ENCODE peak calls at places on chromosome 13, in four cellular contexts. K is H9; W is activated naive CD4-positive, alpha-beta T cell treated with anti-CD3 and anti-CD28 coated beads, Interleukin-2, amount 10 ng/mL, durations not matched to agents 7 days and 5 days; S is stimulated activated CD4-positive, alpha-beta T cell treated with anti-CD3 and anti-CD28 coated beads, Interleukin-1b, Interleukin-23, amount 100 ng/mL, for 24 hours. A is an unnamed sample.

GRCh38 chr13:81487151-81487550 is 1146.2 kb upstream of the SPRY2 start:
- DNase-seq in W (no peak), K (peak; percentile 50), S (no peak), A (no peak)

GRCh38 chr13:38045278-38046048 is 175.9 kb upstream of the TRPC4 start:
- DNase-seq in S (no peak), W (no peak), K (peak; percentile 43), A (peak; percentile 27)

GRCh38 chr13:110133425-110134235 is 173.3 kb downstream of the COL4A1 start:
- DNase-seq in W (no peak), S (no peak), K (no peak), A (no peak)

GRCh38 chr13:38900188-38900587 is 90.4 kb downstream of the STOML3 start:
- DNase-seq in K (no peak), W (no peak), S (no peak), A (no peak)

GRCh38 chr13:49454388-49455015 is 10.4 kb downstream of the SETDB2 start:
- DNase-seq in S (no peak), W (no peak), K (no peak), A (no peak)

GRCh38 chr13:29594710-29595379 is 643 bp downstream of the SLC7A1 start:
- DNase-seq in K (no peak), S (peak; percentile 47), W (peak; percentile 75), A (no peak)

GRCh38 chr13:33111414-33112110 is 95.3 kb downstream of the KL start:
- DNase-seq in K (no peak), S (no peak), W (no peak), A (no peak)

GRCh38 chr13:46615888-46616531 is 63.0 kb downstream of the LRCH1 start:
- DNase-seq in S (no peak), K (no peak), W (no peak), A (no peak)

GRCh38 chr13:111898956-111899713 is 167.8 kb upstream of the SOX1 start:
- DNase-seq in S (no peak), W (peak; percentile 11), K (peak; percentile 12), A (no peak)

GRCh38 chr13:73250061-73250460 is 191.3 kb downstream of the KLF5 start:
- DNase-seq in W (no peak), S (no peak), K (no peak), A (no peak)

GRCh38 chr13:46598140-46598819 is 45.3 kb downstream of the LRCH1 start:
- DNase-seq in W (no peak), K (no peak), S (no peak), A (no peak)

GRCh38 chr13:40352807-40353562 is 313.5 kb downstream of the FOXO1 start:
- DNase-seq in S (no peak), K (no peak), W (no peak), A (no peak)

GRCh38 chr13:22848539-22849052 is 332.2 kb upstream of the SGCG start:
- DNase-seq in W (no peak), K (peak; percentile 93), S (no peak), A (no peak)

GRCh38 chr13:80141114-80141849 is 199.6 kb downstream of the SPRY2 start:
- DNase-seq in K (no peak), S (no peak), W (no peak), A (no peak)

GRCh38 chr13:79541426-79542049 is 60.6 kb downstream of the NDFIP2 start:
- DNase-seq in W (no peak), K (no peak), S (no peak), A (peak; percentile 36)

GRCh38 chr13:39684531-39685137 is 29.2 kb downstream of the COG6 start:
- DNase-seq in K (no peak), S (no peak), W (no peak), A (no peak)

GRCh38 chr13:40102854-40103253 is 447.4 kb downstream of the COG6 start:
- DNase-seq in S (peak; percentile 76), K (no peak), W (peak; percentile 44), A (no peak)

GRCh38 chr13:29619995-29620394 is 24.5 kb upstream of the SLC7A1 start:
- DNase-seq in W (no peak), S (no peak), K (no peak), A (peak; percentile 45)

GRCh38 chr13:54486421-54487166 is 1458.0 kb downstream of the OLFM4 start:
- DNase-seq in W (no peak), S (no peak), K (no peak), A (no peak)

GRCh38 chr13:101579291-101579802 is 126.9 kb downstream of the ITGBL1 start:
- DNase-seq in W (no peak), K (no peak), S (no peak), A (no peak)

GRCh38 chr13:112725346-112726017 is 35.6 kb downstream of the ATP11A start:
- DNase-seq in K (peak; percentile 25), W (peak; percentile 52), S (no peak), A (no peak)

GRCh38 chr13:31556376-31556775 is 182.9 kb upstream of the RXFP2 start:
- DNase-seq in S (no peak), W (no peak), K (no peak), A (peak; percentile 53)

GRCh38 chr13:44141213-44141724 is 232.4 kb upstream of the SERP2 start:
- DNase-seq in W (no peak), K (no peak), S (no peak), A (no peak)

A was measured in HS-27A.